ENCODE peak calls at places on chromosomes 13 and 19, in ten cellular contexts. X is GM12892, U is spleen, B is transverse colon, E is stomach, K is breast epithelium, S is H1, N is K562, F is SK-N-SH, H is endothelial cell of umbilical vein. I is an unnamed sample.

GRCh38 chr19:55255618-55256423 is 3.0 kb downstream of the PPP6R1 start:
- DNase-seq in H (no peak), K (no peak), E (peak), B (peak), N (peak), S (no peak), X (no peak), F (no peak), U (peak), I (peak)

GRCh38 chr19:41940443-41941409 is 12.5 kb upstream of the ERFL start:
- DNase-seq in N (peak), K (no peak), F (peak), E (no peak), X (peak), H (no peak), S (no peak), B (no peak), U (peak), I (no peak)

GRCh38 chr13:27258637-27259377 is 7.4 kb downstream of the RPL21 start:
- DNase-seq in E (no peak), N (no peak), B (no peak), H (no peak), K (no peak), S (no peak), F (no peak), X (no peak), U (no peak), I (no peak)

GRCh38 chr19:56966225-56966696 is 125.7 kb upstream of the PEG3 start:
- DNase-seq in E (no peak), S (no peak), H (no peak), X (no peak), N (no peak), K (no peak), U (no peak), B (no peak), F (peak), I (no peak)

GRCh38 chr13:21361706-21362105 is 97.4 kb downstream of the ZDHHC20 start:
- DNase-seq in K (no peak), E (no peak), U (no peak), X (no peak), H (no peak), F (no peak), N (no peak), S (no peak), B (no peak), I (no peak)

GRCh38 chr13:40970803-40971202 is 48.3 kb downstream of the ELF1 start:
- DNase-seq in N (no peak), K (no peak), H (no peak), B (no peak), S (no peak), F (no peak), X (no peak), E (no peak), U (no peak), I (no peak)

GRCh38 chr19:2423913-2424685 is 3.3 kb downstream of the TIMM13 start:
- DNase-seq in H (no peak), X (no peak), U (peak), K (no peak), F (no peak), B (no peak), N (no peak), E (no peak), S (no peak), I (no peak)

GRCh38 chr19:2188708-2189385 is 25.1 kb downstream of the DOT1L start:
- DNase-seq in X (no peak), E (no peak), H (no peak), U (no peak), N (no peak), B (no peak), F (no peak), K (no peak), S (no peak), I (no peak)

GRCh38 chr13:99197257-99197651 is 3.4 kb upstream of the UBAC2 start:
- DNase-seq in K (no peak), S (no peak), X (no peak), U (no peak), F (no peak), H (no peak), E (no peak), N (no peak), B (peak), I (no peak)

GRCh38 chr13:20006206-20006605 is 47.7 kb downstream of the ZMYM2 start:
- DNase-seq in K (no peak), S (no peak), F (no peak), E (no peak), U (no peak), N (no peak), X (no peak), H (peak), B (no peak), I (no peak)

GRCh38 chr19:43532571-43532961 is 422 bp upstream of the ZNF575 start:
- DNase-seq in K (peak), F (peak), X (no peak), S (no peak), B (peak), E (peak), H (no peak), N (no peak), U (peak), I (no peak)

GRCh38 chr13:49791214-49791752 is 1.2 kb downstream of the KPNA3 start:
- DNase-seq in N (no peak), S (no peak), H (peak), F (peak), U (no peak), X (no peak), B (peak), K (no peak), E (no peak), I (no peak)

GRCh38 chr19:28327905-28328304 is 885.0 kb downstream of the UQCRFS1 start:
- DNase-seq in H (no peak), K (no peak), U (no peak), E (no peak), B (no peak), X (no peak), S (no peak), N (no peak), F (no peak), I (no peak)

GRCh38 chr13:112722433-112723250 is 32.8 kb downstream of the ATP11A start:
- DNase-seq in S (no peak), U (peak), E (peak), K (no peak), F (no peak), N (peak), X (no peak), B (no peak), H (peak), I (no peak)
- TF ChIP-seq POLR2AphosphoS5 in S (no peak), U (no peak), E (peak), K (no peak), F (no peak), N (no peak), X (no peak), B (no peak), H (peak), I (no peak)

DNA sequence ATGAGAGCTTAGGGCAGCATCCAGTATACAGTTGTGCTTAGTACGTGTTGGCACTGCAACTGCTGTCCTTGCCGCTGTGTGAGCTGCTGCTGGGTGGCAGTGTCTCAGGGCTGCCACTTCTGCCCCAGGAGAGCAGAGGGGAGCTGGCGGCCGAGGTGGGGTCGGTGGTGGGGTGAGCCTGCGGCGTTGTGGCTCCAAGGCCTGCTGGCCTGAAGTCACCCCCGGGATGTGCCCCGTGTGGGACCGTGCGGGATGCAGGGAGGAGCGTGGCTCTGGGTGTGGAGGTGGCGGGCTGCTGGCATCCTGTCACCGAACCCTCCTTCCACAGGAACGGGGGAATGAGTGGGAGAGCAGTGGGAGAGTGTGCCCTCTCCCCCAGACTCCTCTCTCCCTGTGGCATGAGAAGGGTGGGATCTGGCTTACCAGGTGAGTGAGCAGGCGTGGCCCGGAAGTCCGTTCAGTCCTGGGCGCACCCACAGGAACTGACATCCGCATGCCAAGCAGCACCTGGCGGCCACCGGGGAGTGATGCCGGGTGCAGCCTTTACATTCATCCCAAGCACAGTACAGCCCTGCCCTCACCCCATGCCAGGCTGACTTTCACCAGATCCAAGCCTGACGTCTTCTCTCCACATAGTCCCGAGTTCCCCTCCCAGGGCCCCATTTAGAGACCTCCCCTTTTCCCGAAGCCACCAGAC is 26.5 kb downstream of the MCF2L start:
- DNase-seq in U (no peak), N (no peak), H (no peak), B (peak), K (no peak), F (no peak), E (peak), X (no peak), S (no peak), I (no peak)
- TF ChIP-seq POLR2AphosphoS5 in U (no peak), N (no peak), H (no peak), B (peak), K (no peak), F (no peak), E (no peak), X (no peak), S (no peak), I (no peak)

GRCh38 chr13:95226051-95226450 is 75.2 kb downstream of the ABCC4 start:
- DNase-seq in K (no peak), S (no peak), U (no peak), N (no peak), B (no peak), E (no peak), F (no peak), H (no peak), X (no peak), I (no peak)

GRCh38 chr13:95226932-95227718 is 74.1 kb downstream of the ABCC4 start:
- DNase-seq in B (no peak), X (no peak), S (no peak), E (no peak), H (peak), K (no peak), N (no peak), U (no peak), F (no peak), I (no peak)

GRCh38 chr13:95226476-95226875 is 74.8 kb downstream of the ABCC4 start:
- DNase-seq in X (no peak), K (no peak), H (no peak), U (no peak), N (peak), S (no peak), B (no peak), F (no peak), E (no peak), I (no peak)

GRCh38 chr13:95229855-95230254 is 71.4 kb downstream of the ABCC4 start:
- DNase-seq in E (no peak), K (no peak), S (no peak), B (no peak), N (no peak), H (no peak), X (no peak), U (no peak), F (no peak), I (no peak)

DNA sequence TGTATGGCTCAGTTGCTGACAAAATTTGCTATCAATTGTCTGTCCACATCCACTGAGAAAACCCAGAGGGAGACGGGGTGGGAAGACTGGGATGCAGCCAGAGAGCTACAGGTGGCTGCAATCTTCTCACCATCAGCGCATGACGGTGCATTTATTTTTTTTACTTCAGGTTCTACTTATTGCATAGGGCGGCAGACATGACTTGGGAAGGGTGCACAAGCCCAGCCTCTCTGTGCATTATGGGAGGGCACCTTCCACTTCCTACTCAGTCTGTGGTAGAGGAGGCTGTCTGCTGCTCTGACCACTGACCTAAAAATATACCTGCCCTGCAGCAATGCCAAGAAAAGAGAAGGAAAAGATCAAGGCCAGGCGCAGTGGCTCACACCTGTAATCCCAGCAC is 73.1 kb downstream of the ABCC4 start:
- DNase-seq in X (no peak), H (no peak), U (no peak), F (no peak), E (no peak), N (no peak), S (no peak), K (no peak), B (no peak), I (no peak)
- TF ChIP-seq POLR2AphosphoS5 in X (no peak), H (no peak), U (no peak), F (no peak), E (no peak), N (no peak), S (no peak), K (no peak), B (no peak), I (no peak)

DNA sequence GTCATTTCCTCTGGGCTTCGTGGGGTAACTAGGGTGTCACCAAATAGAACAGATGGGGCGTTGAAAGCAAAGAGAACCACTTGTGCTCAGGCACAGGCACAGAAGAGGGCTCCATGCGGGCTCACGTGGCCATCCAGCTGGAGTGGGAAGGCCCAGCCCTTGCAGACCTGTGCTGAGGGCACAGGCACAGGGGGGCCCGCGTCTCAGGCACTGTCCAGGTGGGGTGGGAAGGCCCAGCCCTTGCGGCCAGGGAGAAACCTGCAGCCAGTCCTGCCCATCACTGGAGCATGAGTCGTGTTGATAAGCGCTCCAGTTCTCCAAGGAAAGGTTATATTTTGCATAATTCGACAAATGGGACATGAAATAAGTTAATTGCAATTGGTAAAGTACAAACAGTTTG is 57.5 kb downstream of the SLC7A9 start:
- DNase-seq in E (no peak), N (no peak), S (no peak), K (no peak), B (no peak), F (no peak), U (no peak), H (no peak), X (no peak), I (no peak)
- TF ChIP-seq POLR2AphosphoS5 in E (no peak), N (no peak), S (no peak), K (no peak), B (no peak), F (no peak), U (no peak), H (no peak), X (no peak), I (no peak)

GRCh38 chr13:28718538-28719226 is at the start of gene SLC46A3:
- DNase-seq in F (peak), E (peak), K (peak), N (peak), H (peak), B (peak), U (peak), S (peak), X (peak), I (peak)
- TF ChIP-seq POLR2AphosphoS5 in F (no peak), E (peak), K (peak), N (no peak), H (peak), B (peak), U (peak), S (no peak), X (peak), I (peak)

DNA sequence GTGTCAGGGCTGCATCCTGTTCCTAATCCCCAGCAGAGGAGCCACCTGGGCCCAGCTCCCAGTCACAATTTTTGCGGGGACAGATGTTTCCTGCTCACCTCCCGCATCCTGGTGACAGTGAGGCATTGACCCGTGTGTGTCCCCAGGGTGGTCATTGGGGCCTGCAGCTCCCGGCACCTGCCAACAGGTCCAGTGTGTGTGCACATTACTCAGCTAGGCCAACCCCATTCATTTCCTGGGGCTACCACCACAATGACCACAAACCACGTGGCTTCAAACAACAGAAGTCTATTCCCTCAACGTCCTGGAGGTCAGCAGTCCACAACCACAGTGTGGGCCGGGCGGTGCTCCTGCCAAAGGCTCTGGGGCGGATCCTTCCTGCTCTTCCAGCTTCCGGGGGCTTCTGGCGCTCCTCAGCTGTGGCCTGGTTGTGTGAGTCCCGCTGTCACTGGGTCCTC is 11.9 kb upstream of the F2RL3 start:
- DNase-seq in N (no peak), E (no peak), X (no peak), K (no peak), S (no peak), H (peak), F (no peak), B (peak), U (no peak), I (no peak)
- TF ChIP-seq POLR2AphosphoS5 in N (no peak), E (no peak), X (no peak), K (no peak), S (no peak), H (peak), F (no peak), B (no peak), U (no peak), I (no peak)

DNA sequence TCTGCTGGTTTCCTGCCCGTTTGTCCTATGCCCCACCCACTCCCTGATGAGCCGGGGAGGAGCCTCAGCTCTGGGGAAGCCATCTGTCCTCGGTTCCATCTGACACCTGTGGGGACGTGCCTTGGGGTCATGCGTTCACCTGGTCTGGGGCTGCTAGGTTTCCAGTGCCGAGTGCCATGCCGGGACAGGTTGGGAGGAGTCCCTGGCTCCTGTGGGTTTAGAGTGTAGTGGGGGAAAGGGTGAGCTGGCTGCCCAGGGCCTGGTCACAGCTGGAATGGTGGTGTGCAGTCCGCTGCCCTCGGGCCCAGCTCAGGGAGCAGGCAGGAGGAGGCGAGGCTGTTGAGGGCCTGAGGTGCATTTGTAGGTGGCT is 2.5 kb downstream of the KDM4B start:
- DNase-seq in X (no peak), U (peak), N (peak), F (peak), B (peak), H (no peak), E (peak), K (no peak), S (no peak), I (peak)
- TF ChIP-seq POLR2AphosphoS5 in X (no peak), U (no peak), N (no peak), F (no peak), B (no peak), H (no peak), E (no peak), K (no peak), S (no peak), I (no peak)

GRCh38 chr19:48624067-48624594 is 4.8 kb downstream of the SPHK2 start:
- DNase-seq in S (peak), U (peak), K (peak), X (peak), N (peak), E (peak), B (peak), H (peak), F (peak), I (peak)
- TF ChIP-seq POLR2AphosphoS5 in S (no peak), U (peak), K (peak), X (no peak), N (no peak), E (peak), B (peak), H (no peak), F (no peak), I (no peak)

I was measured in suprapubic skin.